ENCODE peak calls at places on chromosomes 4 and X, in nine cellular contexts. B is right lobe of liver, C is endothelial cell of umbilical vein, N is astrocyte of the spinal cord, O is ascending aorta, E is adrenal gland, X is nephron progenitor cell, R is sigmoid colon, Y is heart left ventricle. L is an unnamed sample.

GRCh38 chr4:22369901-22370562 is 145.8 kb downstream of the ADGRA3 start:
- DNase-seq in B (no peak), C (no peak), N (no peak), O (no peak), E (no peak), X (no peak), R (no peak), Y (no peak), L (no peak)

GRCh38 chr4:768995-769394 is 56.9 kb downstream of the CPLX1 start:
- DNase-seq in B (no peak), C (no peak), N (no peak), O (no peak), E (no peak), X (no peak), R (no peak), Y (peak), L (no peak)

GRCh38 chr4:162392938-162393337 is 229.1 kb upstream of the FSTL5 start:
- DNase-seq in B (no peak), C (no peak), N (no peak), O (no peak), E (no peak), X (no peak), R (no peak), Y (no peak), L (no peak)

GRCh38 chrX:134753185-134754008 is 95.1 kb upstream of the PLAC1 start:
- DNase-seq in B (no peak), C (peak), N (peak), O (no peak), E (no peak), X (no peak), R (no peak), Y (no peak), L (no peak)

GRCh38 chr4:179399054-179399782 is 1957.0 kb upstream of the AGA start:
- DNase-seq in B (no peak), C (no peak), N (no peak), O (no peak), E (no peak), X (no peak), R (no peak), Y (no peak), L (no peak)

GRCh38 chr4:74413265-74413664 is 31.7 kb upstream of the AREG start:
- DNase-seq in B (no peak), C (no peak), N (no peak), O (no peak), E (no peak), X (no peak), R (no peak), Y (no peak), L (no peak)

GRCh38 chr4:142777045-142777743 is 68.9 kb downstream of the INPP4B start:
- DNase-seq in B (no peak), C (no peak), N (no peak), O (no peak), E (no peak), X (no peak), R (no peak), Y (no peak), L (no peak)

GRCh38 chr4:74374561-74375327 is 9.8 kb downstream of the EREG start:
- DNase-seq in B (no peak), C (peak), N (peak), O (no peak), E (peak), X (no peak), R (peak), Y (no peak), L (peak)

GRCh38 chr4:39085891-39086290 is 23.9 kb downstream of the KLHL5 start:
- DNase-seq in B (no peak), C (no peak), N (peak), O (no peak), E (no peak), X (no peak), R (no peak), Y (no peak), L (no peak)

GRCh38 chrX:7711167-7711566 is 131.8 kb upstream of the VCX start:
- DNase-seq in B (no peak), C (no peak), N (no peak), O (no peak), E (no peak), X (no peak), R (no peak), Y (no peak), L (no peak)

GRCh38 chrX:153635788-153636668 is 11.0 kb upstream of the DUSP9 start:
- DNase-seq in B (no peak), C (peak), N (no peak), O (no peak), E (no peak), X (no peak), R (peak), Y (no peak), L (no peak)

GRCh38 chrX:9940397-9940796 is 26.8 kb upstream of the CLDN34 start:
- DNase-seq in B (no peak), C (peak), N (peak), O (no peak), E (no peak), X (no peak), R (no peak), Y (no peak), L (no peak)

GRCh38 chr4:63582997-63583396 is 826.3 kb downstream of the TECRL start:
- DNase-seq in B (no peak), C (no peak), N (no peak), O (no peak), E (no peak), X (no peak), R (no peak), Y (no peak), L (no peak)

GRCh38 chrX:130694983-130695382 is 208.0 kb downstream of the ENOX2 start:
- DNase-seq in B (no peak), C (no peak), N (no peak), O (no peak), E (no peak), X (no peak), R (no peak), Y (no peak), L (no peak)
- TF ChIP-seq CTCF in B (no peak), C (no peak), N (no peak), O (no peak), E (no peak), X (no peak), R (no peak), Y (no peak), L (no peak)

GRCh38 chr4:130356873-130357272 is 1260.9 kb downstream of the C4orf33 start:
- DNase-seq in B (no peak), C (no peak), N (no peak), O (no peak), E (no peak), X (no peak), R (no peak), Y (no peak), L (no peak)

GRCh38 chr4:130361616-130362015 is 1265.7 kb downstream of the C4orf33 start:
- DNase-seq in B (no peak), C (no peak), N (no peak), O (no peak), E (no peak), X (no peak), R (no peak), Y (no peak), L (no peak)

DNA sequence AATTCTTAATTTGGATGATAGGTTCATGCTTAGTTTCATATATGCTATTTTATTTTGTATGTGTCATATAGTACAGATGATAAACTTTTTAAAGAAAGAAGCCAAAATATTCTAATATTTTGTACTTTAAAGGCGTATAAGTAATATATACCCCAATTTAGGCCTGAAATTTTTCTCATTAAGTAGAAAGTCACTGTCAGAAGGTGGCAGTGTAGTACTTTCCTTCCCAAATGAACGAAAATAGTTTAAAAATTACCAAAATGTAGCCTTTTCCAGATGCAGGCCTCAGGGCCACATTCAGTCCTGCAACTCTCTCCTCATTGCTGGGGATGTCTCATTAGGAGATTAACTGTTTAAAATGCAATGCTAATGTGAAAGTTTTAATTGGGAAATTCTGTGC is 1263.6 kb downstream of the C4orf33 start:
- DNase-seq in B (no peak), C (peak), N (peak), O (no peak), E (no peak), X (no peak), R (no peak), Y (no peak), L (no peak)
- TF ChIP-seq CTCF in B (no peak), C (peak), N (peak), O (no peak), E (no peak), X (peak), R (no peak), Y (no peak), L (no peak)

GRCh38 chr4:169791527-169792156 is 33.9 kb upstream of the HPF1 start:
- DNase-seq in B (peak), C (peak), N (peak), O (no peak), E (peak), X (peak), R (no peak), Y (no peak), L (no peak)
- TF ChIP-seq CTCF in B (peak), C (peak), N (peak), O (peak), E (no peak), X (peak), R (no peak), Y (peak), L (no peak)

GRCh38 chr4:3845094-3845743 is 79.0 kb downstream of the ADRA2C start:
- DNase-seq in B (no peak), C (no peak), N (no peak), O (no peak), E (no peak), X (no peak), R (no peak), Y (no peak), L (no peak)
- TF ChIP-seq CTCF in B (no peak), C (no peak), N (no peak), O (no peak), E (no peak), X (no peak), R (no peak), Y (no peak), L (no peak)

GRCh38 chr4:169189372-169189771 is 81.4 kb downstream of the SH3RF1 start:
- DNase-seq in B (no peak), C (no peak), N (no peak), O (no peak), E (no peak), X (no peak), R (no peak), Y (no peak), L (no peak)
- TF ChIP-seq CTCF in B (no peak), C (no peak), N (no peak), O (no peak), E (no peak), X (no peak), R (no peak), Y (no peak), L (no peak)

DNA sequence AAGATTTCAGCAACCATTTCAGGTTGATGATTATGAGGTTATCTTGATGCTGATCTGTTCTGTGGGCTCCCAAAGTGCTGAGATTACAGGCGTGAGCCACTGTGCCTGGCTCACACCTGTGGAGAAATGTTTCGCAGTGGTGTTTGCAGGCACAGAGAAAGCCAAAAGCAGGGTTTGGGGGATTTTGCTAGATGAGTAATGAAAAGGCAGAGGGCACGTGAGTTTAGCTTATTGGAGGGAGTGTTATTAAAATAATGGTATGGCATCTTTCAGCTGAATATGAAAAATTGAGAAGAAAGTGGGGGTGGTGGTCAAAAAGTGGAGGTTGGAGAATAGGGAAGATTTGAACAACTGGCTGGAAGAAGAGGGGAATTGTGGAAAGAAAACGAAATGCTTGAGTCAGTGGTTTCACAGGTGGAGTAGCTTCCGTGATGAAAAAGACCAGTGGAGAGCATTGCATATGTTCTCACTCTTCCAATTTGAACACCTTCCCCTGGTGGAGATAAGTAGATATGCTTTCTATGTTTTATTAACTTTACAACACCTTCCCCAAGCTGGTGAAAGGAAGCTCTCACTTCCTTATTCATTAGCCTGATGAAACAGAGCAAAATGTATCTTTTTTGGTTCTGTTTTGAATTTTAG is 1.1 kb upstream of the CHST7 start:
- DNase-seq in B (no peak), C (no peak), N (no peak), O (no peak), E (no peak), X (no peak), R (no peak), Y (no peak), L (no peak)
- TF ChIP-seq CTCF in B (peak), C (no peak), N (no peak), O (no peak), E (no peak), X (no peak), R (no peak), Y (no peak), L (no peak)

DNA sequence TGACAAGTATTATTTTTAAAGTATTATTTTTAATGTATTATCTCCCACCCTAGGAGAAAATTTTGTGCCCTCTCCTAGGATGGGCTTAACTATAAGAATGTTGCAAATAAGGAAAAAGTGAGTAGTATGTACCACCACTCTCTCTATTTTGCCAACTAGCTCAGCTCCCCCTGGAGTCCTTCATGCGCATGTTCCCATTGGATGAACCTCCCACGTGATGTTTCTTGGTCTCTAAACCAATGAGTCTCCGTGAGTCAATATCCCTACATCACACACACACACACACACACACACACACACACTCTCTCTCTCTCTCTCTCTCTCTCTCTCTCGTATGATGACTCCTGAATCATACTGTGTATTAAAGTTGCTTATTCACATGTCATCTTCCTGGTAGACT is 129.7 kb upstream of the ZFP42 start:
- DNase-seq in B (no peak), C (no peak), N (no peak), O (no peak), E (no peak), X (no peak), R (no peak), Y (no peak), L (no peak)
- TF ChIP-seq CTCF in B (no peak), C (no peak), N (no peak), O (no peak), E (no peak), X (no peak), R (no peak), Y (no peak), L (no peak)